ENCODE peak calls at places on chromosomes 11 and 22, in eight cellular contexts. M is transverse colon, G is K562, K is IMR-90, B is GM12878, L is HepG2, U is breast epithelium, I is HCT116. N is an unnamed sample.

GRCh38 chr11:102560555-102561011 is 30.0 kb upstream of the MMP7 start:
- DNase-seq in M (peak; percentile 15), G (no peak), K (peak; percentile 52), B (peak; percentile 84), L (no peak), U (peak; percentile 85), I (no peak), N (no peak)

GRCh38 chr11:62652156-62653006 is 721 bp downstream of the INTS5 start:
- DNase-seq in M (no peak), G (peak; percentile 31), K (no peak), B (no peak), L (no peak), U (no peak), I (no peak), N (no peak)

GRCh38 chr22:20222764-20223420 is 45.2 kb downstream of the RTN4R start:
- DNase-seq in M (no peak), G (no peak), K (no peak), B (no peak), L (no peak), U (no peak), I (no peak), N (no peak)

GRCh38 chr11:73230276-73230875 is 12.3 kb downstream of the P2RY2 start:
- DNase-seq in M (peak; percentile 3), G (no peak), K (no peak), B (no peak), L (no peak), U (no peak), I (no peak), N (no peak)

GRCh38 chr11:62574363-62575057 is 819 bp upstream of the EEF1G start:
- DNase-seq in M (peak; percentile 41), G (peak; percentile 48), K (peak; percentile 29), B (no peak), L (no peak), U (peak; percentile 32), I (no peak), N (no peak)

GRCh38 chr11:64235427-64236161 is 1.2 kb downstream of the VEGFB start:
- DNase-seq in M (peak; percentile 11), G (no peak), K (no peak), B (no peak), L (no peak), U (no peak), I (no peak), N (no peak)

GRCh38 chr11:132278801-132279574 is 908.6 kb downstream of the NTM start:
- DNase-seq in M (no peak), G (no peak), K (peak; percentile 72), B (peak; percentile 4), L (no peak), U (no peak), I (no peak), N (no peak)

GRCh38 chr11:113908107-113908506 is 3.5 kb downstream of the HTR3B start:
- DNase-seq in M (no peak), G (no peak), K (no peak), B (no peak), L (no peak), U (no peak), I (no peak), N (no peak)

GRCh38 chr11:12675951-12676711 is 1.9 kb downstream of the TEAD1 start:
- DNase-seq in M (no peak), G (no peak), K (peak; percentile 63), B (no peak), L (no peak), U (no peak), I (no peak), N (no peak)

GRCh38 chr11:130203766-130204702 is 44.5 kb downstream of the ST14 start:
- DNase-seq in M (no peak), G (no peak), K (no peak), B (no peak), L (no peak), U (no peak), I (no peak), N (no peak)

GRCh38 chr11:6568191-6568918 is 35.1 kb downstream of the RRP8 start:
- DNase-seq in M (no peak), G (peak; percentile 94), K (peak; percentile 65), B (no peak), L (no peak), U (no peak), I (no peak), N (no peak)

GRCh38 chr11:58576792-58577440 is 1.3 kb upstream of the LPXN start:
- DNase-seq in M (no peak), G (peak; percentile 38), K (peak; percentile 66), B (no peak), L (peak; percentile 36), U (no peak), I (no peak), N (no peak)
- TF ChIP-seq CTCF in M (peak; percentile 54), G (peak; percentile 39), K (peak; percentile 68), B (peak; percentile 38), L (peak; percentile 49), U (no peak), I (peak; percentile 20), N (peak; percentile 40)

GRCh38 chr22:48579035-48579914 is 1248.4 kb downstream of the BRD1 start:
- DNase-seq in M (no peak), G (no peak), K (no peak), B (no peak), L (peak; percentile 51), U (no peak), I (no peak), N (no peak)

GRCh38 chr22:48579915-48580279 is 1247.8 kb downstream of the BRD1 start:
- DNase-seq in M (no peak), G (no peak), K (no peak), B (no peak), L (no peak), U (no peak), I (no peak), N (no peak)

GRCh38 chr22:48580481-48580970 is 1247.1 kb downstream of the BRD1 start:
- DNase-seq in M (no peak), G (no peak), K (no peak), B (no peak), L (no peak), U (no peak), I (no peak), N (no peak)

GRCh38 chr22:48581206-48581766 is 1246.4 kb downstream of the BRD1 start:
- DNase-seq in M (no peak), G (no peak), K (no peak), B (no peak), L (no peak), U (no peak), I (no peak), N (no peak)

GRCh38 chr22:48581821-48582469 is 1245.7 kb downstream of the BRD1 start:
- DNase-seq in M (no peak), G (no peak), K (no peak), B (no peak), L (no peak), U (no peak), I (no peak), N (no peak)
- TF ChIP-seq POLR2A in M (no peak), G (no peak), K (no peak), B (no peak), L (no peak), U (no peak), I (no peak), N (no peak)

DNA sequence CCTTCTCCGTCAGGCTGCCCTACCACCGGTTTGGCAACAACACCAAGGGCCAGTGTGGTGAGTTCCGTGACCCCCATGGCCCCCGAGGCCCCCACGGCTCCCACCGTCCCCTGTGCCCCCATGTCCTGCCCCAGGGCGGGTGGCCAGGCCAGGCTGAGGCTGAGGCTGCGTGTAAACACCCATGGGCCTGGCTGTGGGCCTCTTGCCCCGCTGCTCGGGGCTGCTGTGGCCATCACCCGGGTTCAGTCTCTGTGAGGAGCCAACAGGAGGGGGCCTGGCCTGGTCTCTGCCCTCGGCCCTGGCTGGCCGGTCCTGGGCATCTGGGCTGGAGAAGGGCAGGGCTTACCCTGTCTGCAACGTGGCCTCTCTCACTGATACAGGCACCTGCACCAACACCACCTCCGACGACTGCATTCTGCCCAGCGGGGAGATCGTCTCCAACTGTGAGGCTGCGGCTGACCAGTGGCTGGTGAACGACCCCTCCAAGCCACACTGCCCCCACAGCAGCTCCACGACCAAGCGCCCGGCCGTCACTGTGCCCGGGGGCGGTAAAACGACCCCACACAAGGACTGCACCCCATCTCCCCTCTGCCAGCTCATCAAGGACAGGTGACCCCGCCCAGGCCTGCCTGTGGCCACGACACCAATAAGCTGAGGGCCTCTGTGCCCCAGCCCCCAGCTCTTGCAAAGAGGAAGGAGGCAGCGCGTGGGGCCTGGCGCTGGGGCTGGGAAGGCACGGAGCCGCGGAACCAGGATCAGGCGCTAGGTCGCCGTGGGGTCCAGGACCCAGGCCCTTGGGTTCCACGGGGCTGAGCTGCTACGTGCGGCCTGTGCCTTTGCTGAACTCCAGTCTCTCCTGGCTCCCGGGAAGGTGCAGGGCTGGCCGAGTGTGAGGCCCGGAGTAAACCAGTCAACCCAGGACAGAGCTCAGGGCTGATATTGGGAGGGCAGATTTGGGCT is 29.0 kb downstream of the MUC2 start:
- DNase-seq in M (no peak), G (no peak), K (no peak), B (no peak), L (no peak), U (no peak), I (no peak), N (no peak)
- H3K9me3 ChIP-seq in M (no peaks in the 10 kb centered on the region), G (no peaks in the 10 kb centered on the region), K (peaks cover 9% of the 10 kb centered on the region), B (no peaks in the 10 kb centered on the region), L (peaks cover 10% of the 10 kb centered on the region), U (no peaks in the 10 kb centered on the region), I (no peaks in the 10 kb centered on the region), N (no peaks in the 10 kb centered on the region)

DNA sequence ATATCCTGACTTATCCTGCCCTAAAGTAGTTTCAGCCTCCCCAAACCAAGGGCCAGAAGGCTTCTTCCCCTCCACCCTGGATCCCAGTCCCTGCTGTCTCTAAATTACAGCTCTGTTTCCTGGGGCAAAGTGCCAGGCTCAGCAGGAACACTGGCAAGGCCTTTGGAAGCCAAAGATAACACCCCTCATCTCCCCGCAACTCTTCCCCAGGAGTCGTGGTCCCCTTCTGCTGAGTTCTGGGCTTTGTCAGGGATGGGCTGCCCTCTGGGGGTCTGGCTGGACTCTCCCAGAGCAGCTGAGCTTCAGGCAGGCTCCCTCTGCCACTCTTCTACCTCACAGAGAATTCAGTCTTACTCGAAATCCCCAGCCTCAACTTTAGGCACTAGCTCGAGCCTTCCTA is 53.8 kb upstream of the AMPD3 start:
- DNase-seq in M (no peak), G (no peak), K (no peak), B (no peak), L (no peak), U (no peak), I (no peak), N (no peak)
- TF ChIP-seq CTCF in M (no peak), G (no peak), K (no peak), B (no peak), L (no peak), U (no peak), I (no peak), N (no peak)

N was measured in esophagus squamous epithelium.